ENCODE peak calls at places on chromosomes 5 and 9, in nine cellular contexts. One of them, this sample, is unnamed. For H3K9me3 and H3K27me3, the result is how much of the 10 kb centered on the place peaks cover.

GRCh38 chr5:149114403-149115312 is 26.6 kb upstream of the ABLIM3 start:
- DNase-seq in body of pancreas: peak
- DNase-seq in ovary: no peak
- DNase-seq in prostate gland: peak
- DNase-seq in DND-41: peak
- DNase-seq in aorta: no peak
- DNase-seq in psoas muscle: no peak
- DNase-seq in esophagus squamous epithelium: no peak
- DNase-seq in K562: peak
- DNase-seq in this sample: peak

GRCh38 chr9:12813960-12814876 is 39.4 kb downstream of the LURAP1L start:
- DNase-seq in body of pancreas: peak
- DNase-seq in psoas muscle: peak
- DNase-seq in K562: no peak
- DNase-seq in aorta: peak
- DNase-seq in esophagus squamous epithelium: no peak
- DNase-seq in DND-41: no peak
- DNase-seq in prostate gland: peak
- DNase-seq in ovary: peak
- DNase-seq in this sample: no peak

GRCh38 chr5:27437594-27438200 is 399.3 kb upstream of the CDH9 start:
- DNase-seq in body of pancreas: no peak
- DNase-seq in esophagus squamous epithelium: no peak
- DNase-seq in ovary: no peak
- DNase-seq in aorta: no peak
- DNase-seq in psoas muscle: no peak
- DNase-seq in DND-41: no peak
- DNase-seq in K562: no peak
- DNase-seq in prostate gland: no peak
- DNase-seq in this sample: no peak

GRCh38 chr5:115494570-115495289 is 49.8 kb downstream of the FEM1C start:
- DNase-seq in esophagus squamous epithelium: no peak
- DNase-seq in K562: no peak
- DNase-seq in ovary: no peak
- DNase-seq in aorta: no peak
- DNase-seq in prostate gland: no peak
- DNase-seq in psoas muscle: no peak
- DNase-seq in body of pancreas: no peak
- DNase-seq in DND-41: no peak
- DNase-seq in this sample: no peak

GRCh38 chr5:172418847-172419810 is 35.2 kb downstream of the SH3PXD2B start:
- DNase-seq in prostate gland: no peak
- DNase-seq in ovary: peak
- DNase-seq in DND-41: no peak
- DNase-seq in body of pancreas: peak
- DNase-seq in psoas muscle: peak
- DNase-seq in aorta: no peak
- DNase-seq in esophagus squamous epithelium: no peak
- DNase-seq in K562: no peak
- DNase-seq in this sample: no peak

GRCh38 chr5:123610665-123611406 is 98.9 kb downstream of the CSNK1G3 start:
- DNase-seq in psoas muscle: no peak
- DNase-seq in aorta: no peak
- DNase-seq in prostate gland: peak
- DNase-seq in K562: peak
- DNase-seq in DND-41: peak
- DNase-seq in body of pancreas: no peak
- DNase-seq in esophagus squamous epithelium: no peak
- DNase-seq in ovary: no peak
- DNase-seq in this sample: peak

GRCh38 chr9:89983411-89983810 is 378.6 kb downstream of the GADD45G start:
- DNase-seq in esophagus squamous epithelium: no peak
- DNase-seq in ovary: no peak
- DNase-seq in body of pancreas: no peak
- DNase-seq in K562: no peak
- DNase-seq in aorta: no peak
- DNase-seq in prostate gland: no peak
- DNase-seq in psoas muscle: no peak
- DNase-seq in DND-41: no peak
- DNase-seq in this sample: no peak

GRCh38 chr5:6551955-6552313 is 80.9 kb downstream of the NSUN2 start:
- DNase-seq in esophagus squamous epithelium: no peak
- DNase-seq in K562: no peak
- DNase-seq in body of pancreas: no peak
- DNase-seq in psoas muscle: no peak
- DNase-seq in aorta: no peak
- DNase-seq in ovary: no peak
- DNase-seq in prostate gland: no peak
- DNase-seq in DND-41: no peak
- DNase-seq in this sample: no peak

GRCh38 chr9:124871156-124871561 is 9.2 kb downstream of the ARPC5L start:
- DNase-seq in aorta: no peak
- DNase-seq in ovary: no peak
- DNase-seq in body of pancreas: no peak
- DNase-seq in DND-41: no peak
- DNase-seq in K562: no peak
- DNase-seq in psoas muscle: no peak
- DNase-seq in esophagus squamous epithelium: no peak
- DNase-seq in prostate gland: no peak
- DNase-seq in this sample: no peak

GRCh38 chr9:126474786-126475485 is 138.8 kb upstream of the LMX1B start:
- DNase-seq in K562: no peak
- DNase-seq in esophagus squamous epithelium: no peak
- DNase-seq in DND-41: no peak
- DNase-seq in aorta: no peak
- DNase-seq in prostate gland: no peak
- DNase-seq in body of pancreas: no peak
- DNase-seq in ovary: no peak
- DNase-seq in psoas muscle: no peak
- DNase-seq in this sample: no peak

GRCh38 chr5:123448017-123448617 is 24.9 kb upstream of the CEP120 start:
- DNase-seq in K562: no peak
- DNase-seq in DND-41: no peak
- DNase-seq in esophagus squamous epithelium: no peak
- DNase-seq in prostate gland: no peak
- DNase-seq in aorta: no peak
- DNase-seq in body of pancreas: no peak
- DNase-seq in ovary: no peak
- DNase-seq in psoas muscle: no peak
- DNase-seq in this sample: peak

GRCh38 chr5:140339636-140340035 is 6.8 kb downstream of the HBEGF start:
- DNase-seq in body of pancreas: no peak
- DNase-seq in prostate gland: no peak
- DNase-seq in ovary: no peak
- DNase-seq in aorta: no peak
- DNase-seq in esophagus squamous epithelium: no peak
- DNase-seq in psoas muscle: no peak
- DNase-seq in K562: no peak
- DNase-seq in DND-41: no peak
- DNase-seq in this sample: no peak

GRCh38 chr5:181170996-181171395 is 23.6 kb downstream of the OR2V2 start:
- DNase-seq in aorta: no peak
- DNase-seq in ovary: no peak
- DNase-seq in DND-41: no peak
- DNase-seq in prostate gland: no peak
- DNase-seq in body of pancreas: no peak
- DNase-seq in esophagus squamous epithelium: no peak
- DNase-seq in psoas muscle: no peak
- DNase-seq in K562: no peak
- DNase-seq in this sample: no peak

GRCh38 chr9:84339523-84339922 is 1.0 kb downstream of the SLC28A3 start:
- DNase-seq in ovary: no peak
- DNase-seq in body of pancreas: no peak
- DNase-seq in esophagus squamous epithelium: no peak
- DNase-seq in DND-41: no peak
- DNase-seq in prostate gland: no peak
- DNase-seq in psoas muscle: no peak
- DNase-seq in aorta: no peak
- DNase-seq in K562: no peak
- DNase-seq in this sample: no peak

GRCh38 chr5:158287643-158288228 is 428.8 kb upstream of the CLINT1 start:
- DNase-seq in esophagus squamous epithelium: no peak
- DNase-seq in DND-41: no peak
- DNase-seq in aorta: no peak
- DNase-seq in psoas muscle: no peak
- DNase-seq in ovary: peak
- DNase-seq in K562: no peak
- DNase-seq in body of pancreas: no peak
- DNase-seq in prostate gland: peak
- DNase-seq in this sample: no peak

GRCh38 chr9:22129134-22129533 is 120.0 kb upstream of the CDKN2B start:
- DNase-seq in aorta: no peak
- DNase-seq in ovary: no peak
- DNase-seq in K562: no peak
- DNase-seq in psoas muscle: no peak
- DNase-seq in prostate gland: no peak
- DNase-seq in body of pancreas: no peak
- DNase-seq in DND-41: no peak
- DNase-seq in esophagus squamous epithelium: no peak
- DNase-seq in this sample: no peak

GRCh38 chr5:8013951-8014844 is 145.2 kb downstream of the MTRR start:
- DNase-seq in esophagus squamous epithelium: no peak
- DNase-seq in aorta: no peak
- DNase-seq in ovary: no peak
- DNase-seq in psoas muscle: no peak
- DNase-seq in K562: no peak
- DNase-seq in DND-41: no peak
- DNase-seq in prostate gland: no peak
- DNase-seq in body of pancreas: no peak
- DNase-seq in this sample: no peak

GRCh38 chr9:131656356-131657030 is 83.4 kb downstream of the RAPGEF1 start:
- DNase-seq in K562: no peak
- DNase-seq in prostate gland: peak
- DNase-seq in DND-41: no peak
- DNase-seq in ovary: no peak
- DNase-seq in esophagus squamous epithelium: peak
- DNase-seq in psoas muscle: peak
- DNase-seq in aorta: no peak
- DNase-seq in body of pancreas: peak
- DNase-seq in this sample: peak

GRCh38 chr5:44225231-44226160 is 163.7 kb downstream of the FGF10 start:
- DNase-seq in prostate gland: no peak
- DNase-seq in aorta: no peak
- DNase-seq in ovary: no peak
- DNase-seq in K562: no peak
- DNase-seq in body of pancreas: no peak
- DNase-seq in DND-41: no peak
- DNase-seq in psoas muscle: no peak
- DNase-seq in esophagus squamous epithelium: no peak
- DNase-seq in this sample: no peak

GRCh38 chr5:1558945-1559344 is 35.2 kb upstream of the LPCAT1 start:
- DNase-seq in esophagus squamous epithelium: no peak
- DNase-seq in prostate gland: no peak
- DNase-seq in aorta: no peak
- DNase-seq in body of pancreas: no peak
- DNase-seq in DND-41: no peak
- DNase-seq in K562: no peak
- DNase-seq in psoas muscle: no peak
- DNase-seq in ovary: no peak
- DNase-seq in this sample: no peak

DNA sequence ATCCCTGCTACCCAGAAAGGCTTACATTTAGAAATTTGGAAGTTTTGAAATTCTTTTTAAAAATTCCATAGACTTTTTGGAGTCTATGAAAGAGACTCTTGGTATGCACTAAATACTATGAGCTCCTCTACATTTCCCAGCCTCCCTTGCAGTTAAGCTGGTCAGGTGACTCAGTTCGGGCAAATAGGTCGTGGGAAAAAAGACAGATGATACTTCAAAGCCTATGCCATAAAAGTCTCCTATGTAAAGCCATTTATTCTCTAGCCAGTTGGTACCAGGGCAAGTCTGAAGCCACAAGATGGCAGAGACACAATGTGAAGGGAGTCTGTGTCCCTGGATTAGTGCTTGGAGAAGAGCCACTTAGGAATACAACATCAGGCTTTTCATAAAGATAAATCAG is 101.8 kb downstream of the BOD1 start:
- DNase-seq in DND-41: no peak
- DNase-seq in ovary: no peak
- DNase-seq in prostate gland: no peak
- DNase-seq in psoas muscle: no peak
- DNase-seq in K562: no peak
- DNase-seq in body of pancreas: peak
- DNase-seq in aorta: no peak
- DNase-seq in esophagus squamous epithelium: no peak
- DNase-seq in this sample: no peak
- H3K9me3 ChIP-seq in DND-41: under half
- H3K9me3 ChIP-seq in ovary: under half
- H3K9me3 ChIP-seq in prostate gland: under half
- H3K9me3 ChIP-seq in psoas muscle: under half
- H3K9me3 ChIP-seq in K562: under half
- H3K9me3 ChIP-seq in body of pancreas: under half
- H3K9me3 ChIP-seq in aorta: under half
- H3K9me3 ChIP-seq in esophagus squamous epithelium: under half
- H3K9me3 ChIP-seq in this sample: under half

GRCh38 chr9:1869843-1870242 is 145.3 kb upstream of the SMARCA2 start:
- DNase-seq in body of pancreas: no peak
- DNase-seq in esophagus squamous epithelium: no peak
- DNase-seq in DND-41: peak
- DNase-seq in psoas muscle: no peak
- DNase-seq in K562: peak
- DNase-seq in prostate gland: peak
- DNase-seq in ovary: no peak
- DNase-seq in aorta: no peak
- DNase-seq in this sample: no peak
- H3K27me3 ChIP-seq in body of pancreas: under half
- H3K27me3 ChIP-seq in esophagus squamous epithelium: under half
- H3K27me3 ChIP-seq in DND-41: under half
- H3K27me3 ChIP-seq in psoas muscle: under half
- H3K27me3 ChIP-seq in K562: under half
- H3K27me3 ChIP-seq in prostate gland: under half
- H3K27me3 ChIP-seq in ovary: under half
- H3K27me3 ChIP-seq in aorta: under half
- H3K27me3 ChIP-seq in this sample: under half

DNA sequence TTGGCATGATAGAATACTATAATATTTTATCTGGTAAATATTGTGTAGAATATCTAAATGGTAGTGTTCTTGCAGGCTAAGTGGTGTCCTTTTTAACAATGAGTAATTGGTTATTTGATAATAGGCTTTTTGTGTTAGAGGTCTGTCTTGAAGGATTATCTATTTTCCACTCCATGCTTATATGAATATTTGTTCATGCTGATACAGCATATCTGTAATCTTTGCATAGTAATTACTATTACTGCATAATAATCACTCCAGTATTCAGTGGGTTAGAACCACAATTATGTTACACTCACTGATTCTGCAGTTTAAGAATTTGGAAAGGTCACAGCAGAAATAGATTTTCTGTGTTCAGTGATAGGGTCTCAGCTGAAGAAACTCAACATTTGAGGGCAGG is 1229.9 kb downstream of the MAT2B start:
- DNase-seq in body of pancreas: no peak
- DNase-seq in psoas muscle: no peak
- DNase-seq in prostate gland: no peak
- DNase-seq in DND-41: no peak
- DNase-seq in K562: no peak
- DNase-seq in aorta: no peak
- DNase-seq in esophagus squamous epithelium: no peak
- DNase-seq in ovary: no peak
- DNase-seq in this sample: no peak
- H3K9me3 ChIP-seq in body of pancreas: under half
- H3K9me3 ChIP-seq in psoas muscle: under half
- H3K9me3 ChIP-seq in prostate gland: under half
- H3K9me3 ChIP-seq in DND-41: under half
- H3K9me3 ChIP-seq in K562: under half
- H3K9me3 ChIP-seq in aorta: under half
- H3K9me3 ChIP-seq in esophagus squamous epithelium: under half
- H3K9me3 ChIP-seq in ovary: under half
- H3K9me3 ChIP-seq in this sample: under half

GRCh38 chr5:114358329-114358728 is 3.5 kb upstream of the KCNN2 start:
- DNase-seq in K562: no peak
- DNase-seq in ovary: no peak
- DNase-seq in psoas muscle: no peak
- DNase-seq in esophagus squamous epithelium: no peak
- DNase-seq in body of pancreas: no peak
- DNase-seq in prostate gland: no peak
- DNase-seq in aorta: no peak
- DNase-seq in DND-41: no peak
- DNase-seq in this sample: no peak
- H3K27me3 ChIP-seq in K562: under half
- H3K27me3 ChIP-seq in ovary: under half
- H3K27me3 ChIP-seq in psoas muscle: under half
- H3K27me3 ChIP-seq in esophagus squamous epithelium: under half
- H3K27me3 ChIP-seq in body of pancreas: under half
- H3K27me3 ChIP-seq in prostate gland: under half
- H3K27me3 ChIP-seq in aorta: under half
- H3K27me3 ChIP-seq in DND-41: under half
- H3K27me3 ChIP-seq in this sample: under half